ENCODE peak calls at places on chromosomes 5 and 9, in seven cellular contexts. O, C, Q, A, D, I and N are unnamed samples.

GRCh38 chr9:69452110-69452780 is 127.2 kb downstream of the ENTREP1 start:
- DNase-seq in O (no peak), C (no peak), Q (peak), A (peak), D (no peak), I (no peak), N (no peak)

GRCh38 chr5:148309746-148310145 is 2.5 kb upstream of the SPINK7 start:
- DNase-seq in O (no peak), C (no peak), Q (no peak), A (no peak), D (no peak), I (no peak), N (no peak)

GRCh38 chr5:140630296-140630695 is 2.7 kb downstream of the CD14 start:
- DNase-seq in O (no peak), C (no peak), Q (peak), A (peak), D (no peak), I (no peak), N (no peak)

GRCh38 chr9:94623253-94623652 is 16.1 kb downstream of the FBP1 start:
- DNase-seq in O (no peak), C (no peak), Q (peak), A (no peak), D (no peak), I (peak), N (no peak)

GRCh38 chr5:151115272-151115905 is 34.6 kb upstream of the TNIP1 start:
- DNase-seq in O (peak), C (peak), Q (peak), A (peak), D (no peak), I (peak), N (peak)

GRCh38 chr5:90878549-90879196 is 320.1 kb downstream of the ADGRV1 start:
- DNase-seq in O (peak), C (no peak), Q (no peak), A (peak), D (no peak), I (no peak), N (no peak)

GRCh38 chr9:115132648-115133047 is 14.7 kb upstream of the TNC start:
- DNase-seq in O (no peak), C (no peak), Q (no peak), A (no peak), D (no peak), I (no peak), N (peak)

GRCh38 chr5:2629035-2629434 is 122.4 kb downstream of the IRX2 start:
- DNase-seq in O (no peak), C (no peak), Q (no peak), A (no peak), D (no peak), I (no peak), N (no peak)

GRCh38 chr9:19552693-19553092 is 143.9 kb downstream of the ACER2 start:
- DNase-seq in O (no peak), C (no peak), Q (no peak), A (no peak), D (no peak), I (no peak), N (no peak)

GRCh38 chr9:103660830-103661229 is 433.3 kb upstream of the SMC2 start:
- DNase-seq in O (no peak), C (no peak), Q (no peak), A (no peak), D (no peak), I (no peak), N (no peak)

GRCh38 chr9:136996361-136997281 is at the start of gene CLIC3:
- DNase-seq in O (no peak), C (no peak), Q (peak), A (peak), D (no peak), I (no peak), N (no peak)

GRCh38 chr9:4886698-4887097 is 94.0 kb downstream of the RCL1 start:
- DNase-seq in O (no peak), C (no peak), Q (no peak), A (peak), D (no peak), I (peak), N (no peak)

GRCh38 chr5:4990017-4990416 is 150.1 kb upstream of the ADAMTS16 start:
- DNase-seq in O (no peak), C (no peak), Q (no peak), A (no peak), D (no peak), I (no peak), N (no peak)